ENCODE peak calls at places on chromosomes 7 and 10, in ten cellular contexts. F is NCI-H2081; O is SK-N-SH; S is NCI-H1694 treated with DMSO at 0.1 percent for 48 hours; Y is stimulated activated CD4-positive, alpha-beta T cell treated with anti-CD3 and anti-CD28 coated beads, Interleukin-4, amount 100 ng/mL, for 24 hours; A is fibroblast of lung; E is brain microvascular endothelial cell; M is effector CD4-positive, alpha-beta T cell; I is posterior vena cava; T is fibroblast of villous mesenchyme. W is an unnamed sample.
A peak's percentile ranks its signal among the peaks of the same experiment; 100 is the strongest.

GRCh38 chr10:70088299-70088698 is 35.7 kb downstream of the MACROH2A2 start:
- DNase-seq in F (no peak), O (no peak), S (no peak), Y (no peak), A (no peak), E (no peak), M (no peak), I (no peak), T (no peak), W (no peak)

GRCh38 chr10:5566606-5567005 is 41.8 kb downstream of the CALML3 start:
- DNase-seq in F (no peak), O (no peak), S (no peak), Y (peak; percentile 58), A (no peak), E (no peak), M (no peak), I (no peak), T (no peak), W (no peak)

GRCh38 chr10:132355754-132356153 is 23.8 kb downstream of the LRRC27 start:
- DNase-seq in F (no peak), O (no peak), S (no peak), Y (no peak), A (no peak), E (no peak), M (no peak), I (peak; percentile 63), T (no peak), W (no peak)

GRCh38 chr7:95095259-95096122 is 188.1 kb downstream of the PPP1R9A start:
- DNase-seq in F (no peak), O (no peak), S (no peak), Y (no peak), A (no peak), E (no peak), M (no peak), I (no peak), T (peak; percentile 3), W (peak; percentile 26)

GRCh38 chr10:33542747-33543505 is 208.5 kb upstream of the NRP1 start:
- DNase-seq in F (no peak), O (no peak), S (no peak), Y (no peak), A (peak; percentile 44), E (peak; percentile 38), M (no peak), I (no peak), T (no peak), W (peak; percentile 61)

GRCh38 chr7:91266067-91266930 is 2.1 kb downstream of the FZD1 start:
- DNase-seq in F (no peak), O (peak; percentile 30), S (no peak), Y (no peak), A (peak; percentile 72), E (no peak), M (no peak), I (peak; percentile 86), T (no peak), W (peak; percentile 38)

GRCh38 chr7:44994877-44995554 is 5.0 kb upstream of the CCM2 start:
- DNase-seq in F (no peak), O (no peak), S (no peak), Y (no peak), A (no peak), E (no peak), M (no peak), I (no peak), T (no peak), W (no peak)

GRCh38 chr10:86256690-86257315 is 109.8 kb downstream of the GRID1 start:
- DNase-seq in F (no peak), O (peak; percentile 3), S (no peak), Y (no peak), A (no peak), E (no peak), M (no peak), I (no peak), T (no peak), W (no peak)

GRCh38 chr10:104614245-104614831 is 26.8 kb upstream of the SORCS3 start:
- DNase-seq in F (no peak), O (peak; percentile 52), S (no peak), Y (peak; percentile 18), A (peak; percentile 12), E (peak; percentile 38), M (no peak), I (no peak), T (no peak), W (peak; percentile 47)

GRCh38 chr7:2926120-2926897 is 82.2 kb upstream of the GNA12 start:
- DNase-seq in F (no peak), O (peak; percentile 17), S (no peak), Y (no peak), A (no peak), E (no peak), M (no peak), I (peak; percentile 28), T (no peak), W (no peak)

GRCh38 chr10:84375011-84375410 is 46.6 kb downstream of the CCSER2 start:
- DNase-seq in F (peak; percentile 22), O (peak; percentile 29), S (peak; percentile 60), Y (peak; percentile 56), A (peak; percentile 75), E (peak; percentile 51), M (peak; percentile 31), I (no peak), T (peak; percentile 69), W (peak; percentile 75)

GRCh38 chr7:4725014-4725951 is 43.2 kb downstream of the FOXK1 start:
- DNase-seq in F (no peak), O (peak; percentile 73), S (no peak), Y (peak; percentile 35), A (peak; percentile 96), E (peak; percentile 95), M (peak; percentile 17), I (peak; percentile 95), T (peak; percentile 94), W (peak; percentile 91)

GRCh38 chr10:74854610-74855009 is 28.2 kb downstream of the KAT6B start:
- DNase-seq in F (no peak), O (peak; percentile 34), S (no peak), Y (no peak), A (no peak), E (no peak), M (no peak), I (no peak), T (no peak), W (no peak)

GRCh38 chr7:24908757-24909156 is 71.2 kb downstream of the OSBPL3 start:
- DNase-seq in F (no peak), O (no peak), S (no peak), Y (no peak), A (no peak), E (no peak), M (no peak), I (no peak), T (no peak), W (no peak)

GRCh38 chr7:44313621-44314031 is 11.8 kb downstream of the CAMK2B start:
- DNase-seq in F (no peak), O (no peak), S (no peak), Y (no peak), A (no peak), E (no peak), M (no peak), I (no peak), T (no peak), W (no peak)

GRCh38 chr10:99779335-99779734 is 3.1 kb upstream of the ABCC2 start:
- DNase-seq in F (no peak), O (no peak), S (no peak), Y (no peak), A (peak; percentile 76), E (peak; percentile 66), M (no peak), I (no peak), T (peak; percentile 76), W (peak; percentile 93)

GRCh38 chr7:25303380-25304321 is 75.4 kb upstream of the NPVF start:
- DNase-seq in F (no peak), O (no peak), S (no peak), Y (no peak), A (peak; percentile 21), E (no peak), M (no peak), I (no peak), T (peak; percentile 46), W (no peak)

GRCh38 chr7:148572067-148572522 is 18.5 kb upstream of the C7orf33 start:
- DNase-seq in F (no peak), O (no peak), S (no peak), Y (no peak), A (no peak), E (no peak), M (no peak), I (no peak), T (no peak), W (no peak)

GRCh38 chr10:94423627-94424026 is 21.3 kb downstream of the TBC1D12 start:
- DNase-seq in F (no peak), O (no peak), S (no peak), Y (no peak), A (no peak), E (peak; percentile 72), M (no peak), I (no peak), T (peak; percentile 79), W (peak; percentile 63)